ENCODE peak calls at places on chromosomes 12 and 14, in four cellular contexts. P, L, E and V are unnamed samples.
A peak's percentile ranks its signal among the peaks of the same experiment; 100 is the strongest.

GRCh38 chr12:55983229-55983849 is 9.5 kb downstream of the RAB5B start:
- DNase-seq in P (no peak), E (no peak), L (no peak), V (no peak)

GRCh38 chr12:62332598-62332997 is 72.4 kb downstream of the USP15 start:
- DNase-seq in E (no peak), P (peak; percentile 79), L (no peak), V (no peak)

GRCh38 chr12:96053476-96054261 is 18.3 kb upstream of the LTA4H start:
- DNase-seq in P (no peak), L (no peak), E (no peak), V (no peak)

GRCh38 chr12:13452955-13453570 is 256.5 kb downstream of the EMP1 start:
- DNase-seq in E (no peak), P (no peak), L (no peak), V (no peak)

GRCh38 chr12:64560395-64561301 is 49.6 kb upstream of the RASSF3 start:
- DNase-seq in L (peak; percentile 61), E (no peak), P (peak; percentile 100), V (no peak)

GRCh38 chr12:43758247-43758727 is 303 bp downstream of the PUS7L start:
- DNase-seq in L (no peak), E (no peak), P (peak; percentile 38), V (peak; percentile 41)

GRCh38 chr12:45966486-45966885 is 23.9 kb downstream of the SCAF11 start:
- DNase-seq in L (no peak), E (no peak), P (peak; percentile 78), V (peak; percentile 44)

GRCh38 chr14:20435454-20436362 is at the start of gene KLHL33:
- DNase-seq in P (no peak), L (peak; percentile 38), E (no peak), V (no peak)

GRCh38 chr14:58566979-58567378 is 70.8 kb upstream of the DACT1 start:
- DNase-seq in L (no peak), P (no peak), E (no peak), V (no peak)

GRCh38 chr14:100080206-100080605 is 15.0 kb downstream of the EVL start:
- DNase-seq in E (no peak), P (no peak), L (no peak), V (no peak)
- H4K5ac ChIP-seq in E (no peak overlapping the region), P (no peak overlapping the region), L (no peak overlapping the region), V (no peak overlapping the region)

GRCh38 chr12:82608706-82609105 is 78.0 kb upstream of the TMTC2 start:
- DNase-seq in L (no peak), P (peak; percentile 2), E (no peak), V (peak; percentile 2)
- H4K5ac ChIP-seq in L (no peak overlapping the region), P (no peak overlapping the region), E (no peak overlapping the region), V (no peak overlapping the region)

GRCh38 chr14:76909266-76909665 is 83.1 kb downstream of the LRRC74A start:
- DNase-seq in P (no peak), E (no peak), L (no peak), V (no peak)
- H4K5ac ChIP-seq in P (no peak overlapping the region), E (no peak overlapping the region), L (no peak overlapping the region), V (no peak overlapping the region)

GRCh38 chr12:41433460-41433859 is 245.3 kb downstream of the PDZRN4 start:
- DNase-seq in E (no peak), L (no peak), P (no peak), V (no peak)
- H4K5ac ChIP-seq in E (no peak overlapping the region), L (no peak overlapping the region), P (no peak overlapping the region), V (no peak overlapping the region)

GRCh38 chr12:48970702-48971334 is 717 bp downstream of the WNT10B start:
- DNase-seq in P (no peak), L (no peak), E (no peak), V (no peak)

GRCh38 chr12:48973084-48973483 is 1.5 kb upstream of the WNT10B start:
- DNase-seq in L (no peak), E (no peak), P (no peak), V (no peak)

GRCh38 chr12:48973992-48974673 is 2.6 kb upstream of the WNT10B start:
- DNase-seq in E (no peak), L (peak; percentile 83), P (peak; percentile 54), V (no peak)

GRCh38 chr12:48973531-48973930 is 2.0 kb upstream of the WNT10B start:
- DNase-seq in E (no peak), L (no peak), P (no peak), V (no peak)

DNA sequence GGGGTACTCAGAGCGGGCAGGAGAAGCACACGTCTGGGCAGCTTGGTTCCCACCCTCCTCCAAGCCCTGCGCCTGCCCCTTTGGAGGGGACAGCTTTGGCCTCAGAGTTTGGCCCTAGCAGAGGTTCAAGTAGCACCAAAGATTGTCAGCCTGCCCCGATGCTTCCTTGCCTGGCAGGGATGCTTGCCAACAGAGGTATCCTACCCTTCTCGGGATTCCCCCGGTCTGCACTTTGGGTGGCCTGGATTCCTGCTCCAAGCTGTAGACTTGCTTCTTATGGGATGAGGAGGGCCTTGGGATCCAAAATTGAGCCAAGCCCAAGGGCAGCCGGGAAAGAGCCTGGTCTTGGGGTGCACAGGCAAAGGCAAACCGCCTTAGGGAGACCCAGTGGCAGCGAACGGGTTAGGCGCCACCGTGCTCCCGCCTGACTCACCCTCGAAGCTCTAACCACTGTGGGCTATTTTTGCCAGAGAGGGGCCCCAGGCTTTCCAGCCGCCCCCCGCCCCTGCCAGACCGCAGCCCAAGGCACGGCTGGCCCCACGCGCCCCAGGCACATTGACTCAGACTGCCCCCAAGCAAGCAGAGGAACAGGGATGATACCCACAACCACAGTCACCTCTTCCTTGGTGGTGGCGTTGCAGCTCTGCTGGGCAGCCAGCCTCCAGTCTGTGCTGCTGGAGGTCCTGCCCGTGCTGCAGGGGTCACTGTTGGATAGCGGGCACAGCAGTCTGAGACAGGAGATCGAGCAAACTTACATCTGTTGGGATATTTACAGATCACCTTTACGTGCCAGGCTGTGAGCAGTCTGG is 882 bp upstream of the WNT10B start:
- DNase-seq in P (peak; percentile 41), E (no peak), L (peak; percentile 68), V (no peak)
- H4K5ac ChIP-seq in P (no peak overlapping the region), E (no peak overlapping the region), L (no peak overlapping the region), V (no peak overlapping the region)

DNA sequence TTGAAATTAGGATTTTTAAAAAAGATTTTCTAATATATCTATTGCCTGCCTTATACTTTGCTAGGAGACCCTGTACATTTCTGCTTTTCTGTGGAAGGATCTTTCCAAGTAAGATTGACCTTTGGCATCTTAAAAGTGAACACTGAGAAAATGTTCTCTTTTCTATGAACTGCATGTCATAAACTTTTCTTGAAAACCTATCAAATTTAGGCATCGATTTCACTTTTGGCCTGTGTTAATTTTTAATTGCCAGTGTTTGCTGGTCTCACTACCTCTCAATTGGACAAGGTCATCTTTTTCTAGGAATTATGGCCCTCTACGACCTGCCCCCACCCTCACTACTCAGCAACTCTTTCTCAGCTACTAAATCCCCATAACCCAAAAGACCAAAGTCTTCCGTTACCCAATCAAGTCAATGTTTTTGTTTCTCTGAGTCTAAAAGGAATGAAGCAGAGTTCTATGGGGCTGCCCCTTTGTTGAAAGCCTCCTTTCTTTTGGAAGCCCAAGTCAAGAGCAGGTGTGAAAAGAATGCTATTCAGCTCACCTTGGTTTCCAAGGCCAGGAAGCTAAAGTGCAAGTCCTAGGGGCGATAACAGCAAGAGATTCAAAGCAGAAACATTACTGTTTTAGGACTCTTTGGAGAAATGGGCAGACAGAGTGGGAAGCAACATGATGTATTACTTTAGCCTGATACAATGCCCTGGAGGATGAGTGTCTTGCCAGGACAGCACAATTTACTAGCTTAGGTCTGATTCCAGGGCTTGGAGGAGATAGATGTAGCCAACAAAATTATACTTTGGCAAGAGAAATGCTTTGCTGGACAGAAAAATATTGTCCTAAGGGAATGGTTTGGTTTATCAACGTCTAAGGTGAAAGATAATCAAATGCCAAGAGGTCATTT is 55.0 kb downstream of the IGF1 start:
- DNase-seq in P (no peak), L (no peak), E (no peak), V (no peak)
- H4K5ac ChIP-seq in P (no peak overlapping the region), L (no peak overlapping the region), E (no peak overlapping the region), V (no peak overlapping the region)

GRCh38 chr12:106739318-106739717 is 35.2 kb upstream of the RIC8B start:
- DNase-seq in E (no peak), P (no peak), L (no peak), V (no peak)

GRCh38 chr12:106736051-106736957 is 38.2 kb upstream of the RIC8B start:
- DNase-seq in L (no peak), E (no peak), P (no peak), V (peak; percentile 42)

GRCh38 chr12:106732890-106733289 is 41.6 kb upstream of the RIC8B start:
- DNase-seq in L (no peak), P (no peak), E (no peak), V (no peak)

GRCh38 chr12:106733660-106734059 is 40.8 kb upstream of the RIC8B start:
- DNase-seq in L (no peak), E (no peak), P (no peak), V (no peak)
- H4K5ac ChIP-seq in L (no peak overlapping the region), E (no peak overlapping the region), P (no peak overlapping the region), V (no peak overlapping the region)

GRCh38 chr12:120693848-120694247 is 6.9 kb downstream of the MLEC start:
- DNase-seq in P (no peak), L (no peak), E (no peak), V (no peak)
- H4K5ac ChIP-seq in P (no peak overlapping the region), L (no peak overlapping the region), E (no peak overlapping the region), V (no peak overlapping the region)

DNA sequence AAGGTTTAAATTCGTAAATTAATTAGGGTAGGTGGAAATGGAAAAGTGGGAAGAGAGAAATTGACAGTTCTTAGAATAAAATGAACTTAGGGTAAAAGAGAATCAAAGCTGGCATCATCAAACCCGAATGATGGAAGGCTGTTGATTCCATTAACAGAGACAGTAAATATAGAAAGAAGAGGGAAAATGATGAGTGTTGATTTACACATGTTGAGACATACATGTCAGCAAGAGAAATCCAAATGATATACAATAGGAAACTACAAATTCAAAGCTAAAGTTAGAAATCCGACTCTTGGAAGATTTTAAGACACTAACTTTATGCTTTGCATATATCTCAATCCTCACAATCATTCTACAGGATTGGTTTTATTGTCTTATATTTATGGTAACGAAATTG is 30.3 kb downstream of the LIMA1 start:
- DNase-seq in P (no peak), L (no peak), E (no peak), V (no peak)
- H4K5ac ChIP-seq in P (no peak overlapping the region), L (no peak overlapping the region), E (no peak overlapping the region), V (no peak overlapping the region)

GRCh38 chr12:20272801-20273200 is 95.5 kb upstream of the PDE3A start:
- DNase-seq in L (no peak), E (no peak), P (no peak), V (no peak)

GRCh38 chr12:20268771-20269170 is 99.6 kb upstream of the PDE3A start:
- DNase-seq in E (no peak), P (no peak), L (no peak), V (no peak)

GRCh38 chr12:20272171-20272570 is 96.2 kb upstream of the PDE3A start:
- DNase-seq in P (no peak), L (no peak), E (no peak), V (no peak)

GRCh38 chr12:20269352-20270067 is 98.8 kb upstream of the PDE3A start:
- DNase-seq in L (no peak), E (no peak), P (no peak), V (no peak)

GRCh38 chr12:20270557-20270956 is 97.8 kb upstream of the PDE3A start:
- DNase-seq in P (no peak), L (no peak), E (no peak), V (no peak)
- H4K5ac ChIP-seq in P (no peak overlapping the region), L (no peak overlapping the region), E (no peak overlapping the region), V (no peak overlapping the region)